ENCODE peak calls at places on chromosome 6, in five cellular contexts. One of them, this sample, is unnamed.

GRCh38 chr6:151317206-151317994 is 74.0 kb downstream of the ZBTB2 start:
- DNase-seq in adipocyte: peak
- DNase-seq in cardiac muscle cell: peak
- DNase-seq in NCI-H2081: no peak
- DNase-seq in stimulated activated CD8-positive, alpha-beta memory T cell treated with anti-CD3 and anti-CD28 coated beads, Interleukin-2, amount 100 ng/mL, for 1 hour: no peak
- DNase-seq in this sample: no peak

GRCh38 chr6:131125431-131125830 is 9.8 kb upstream of the AKAP7 start:
- DNase-seq in adipocyte: no peak
- DNase-seq in cardiac muscle cell: no peak
- DNase-seq in NCI-H2081: no peak
- DNase-seq in stimulated activated CD8-positive, alpha-beta memory T cell treated with anti-CD3 and anti-CD28 coated beads, Interleukin-2, amount 100 ng/mL, for 1 hour: no peak
- DNase-seq in this sample: no peak

GRCh38 chr6:41442800-41443501 is 103.2 kb upstream of the FOXP4 start:
- DNase-seq in adipocyte: peak
- DNase-seq in cardiac muscle cell: peak
- DNase-seq in NCI-H2081: no peak
- DNase-seq in stimulated activated CD8-positive, alpha-beta memory T cell treated with anti-CD3 and anti-CD28 coated beads, Interleukin-2, amount 100 ng/mL, for 1 hour: no peak
- DNase-seq in this sample: peak

GRCh38 chr6:160986831-160987230 is 4.7 kb upstream of the MAP3K4 start:
- DNase-seq in adipocyte: no peak
- DNase-seq in cardiac muscle cell: no peak
- DNase-seq in NCI-H2081: no peak
- DNase-seq in stimulated activated CD8-positive, alpha-beta memory T cell treated with anti-CD3 and anti-CD28 coated beads, Interleukin-2, amount 100 ng/mL, for 1 hour: no peak
- DNase-seq in this sample: no peak

GRCh38 chr6:157173756-157174155 is 149.6 kb downstream of the TMEM242 start:
- DNase-seq in adipocyte: peak
- DNase-seq in cardiac muscle cell: no peak
- DNase-seq in NCI-H2081: no peak
- DNase-seq in stimulated activated CD8-positive, alpha-beta memory T cell treated with anti-CD3 and anti-CD28 coated beads, Interleukin-2, amount 100 ng/mL, for 1 hour: no peak
- DNase-seq in this sample: no peak

GRCh38 chr6:63635563-63636515 is at the start of gene PHF3:
- DNase-seq in adipocyte: peak
- DNase-seq in cardiac muscle cell: peak
- DNase-seq in NCI-H2081: peak
- DNase-seq in stimulated activated CD8-positive, alpha-beta memory T cell treated with anti-CD3 and anti-CD28 coated beads, Interleukin-2, amount 100 ng/mL, for 1 hour: peak
- DNase-seq in this sample: peak

GRCh38 chr6:20875369-20875963 is 341.2 kb downstream of the CDKAL1 start:
- DNase-seq in adipocyte: peak
- DNase-seq in cardiac muscle cell: peak
- DNase-seq in NCI-H2081: peak
- DNase-seq in stimulated activated CD8-positive, alpha-beta memory T cell treated with anti-CD3 and anti-CD28 coated beads, Interleukin-2, amount 100 ng/mL, for 1 hour: no peak
- DNase-seq in this sample: peak

GRCh38 chr6:166635146-166635545 is 8.1 kb upstream of the RPS6KA2 start:
- DNase-seq in adipocyte: no peak
- DNase-seq in cardiac muscle cell: no peak
- DNase-seq in NCI-H2081: no peak
- DNase-seq in stimulated activated CD8-positive, alpha-beta memory T cell treated with anti-CD3 and anti-CD28 coated beads, Interleukin-2, amount 100 ng/mL, for 1 hour: no peak
- DNase-seq in this sample: no peak

GRCh38 chr6:89411269-89412070 is 603 bp downstream of the RRAGD start:
- DNase-seq in adipocyte: peak
- DNase-seq in cardiac muscle cell: peak
- DNase-seq in NCI-H2081: peak
- DNase-seq in stimulated activated CD8-positive, alpha-beta memory T cell treated with anti-CD3 and anti-CD28 coated beads, Interleukin-2, amount 100 ng/mL, for 1 hour: no peak
- DNase-seq in this sample: no peak

GRCh38 chr6:80338201-80338836 is 231.8 kb downstream of the BCKDHB start:
- DNase-seq in adipocyte: peak
- DNase-seq in cardiac muscle cell: peak
- DNase-seq in NCI-H2081: peak
- DNase-seq in stimulated activated CD8-positive, alpha-beta memory T cell treated with anti-CD3 and anti-CD28 coated beads, Interleukin-2, amount 100 ng/mL, for 1 hour: peak
- DNase-seq in this sample: no peak

GRCh38 chr6:24933266-24933665 is 2.5 kb downstream of the RIPOR2 start:
- DNase-seq in adipocyte: no peak
- DNase-seq in cardiac muscle cell: no peak
- DNase-seq in NCI-H2081: no peak
- DNase-seq in stimulated activated CD8-positive, alpha-beta memory T cell treated with anti-CD3 and anti-CD28 coated beads, Interleukin-2, amount 100 ng/mL, for 1 hour: no peak
- DNase-seq in this sample: no peak

GRCh38 chr6:119952696-119953095 is 603.1 kb upstream of the MAN1A1 start:
- DNase-seq in adipocyte: no peak
- DNase-seq in cardiac muscle cell: no peak
- DNase-seq in NCI-H2081: no peak
- DNase-seq in stimulated activated CD8-positive, alpha-beta memory T cell treated with anti-CD3 and anti-CD28 coated beads, Interleukin-2, amount 100 ng/mL, for 1 hour: no peak
- DNase-seq in this sample: no peak

GRCh38 chr6:163132050-163132750 is 282.3 kb upstream of the QKI start:
- DNase-seq in adipocyte: no peak
- DNase-seq in cardiac muscle cell: peak
- DNase-seq in NCI-H2081: no peak
- DNase-seq in stimulated activated CD8-positive, alpha-beta memory T cell treated with anti-CD3 and anti-CD28 coated beads, Interleukin-2, amount 100 ng/mL, for 1 hour: no peak
- DNase-seq in this sample: no peak

GRCh38 chr6:107439418-107439817 is 19.9 kb downstream of the PDSS2 start:
- DNase-seq in adipocyte: no peak
- DNase-seq in cardiac muscle cell: no peak
- DNase-seq in NCI-H2081: no peak
- DNase-seq in stimulated activated CD8-positive, alpha-beta memory T cell treated with anti-CD3 and anti-CD28 coated beads, Interleukin-2, amount 100 ng/mL, for 1 hour: no peak
- DNase-seq in this sample: no peak

GRCh38 chr6:118768441-118768840 is 117.0 kb upstream of the CEP85L start:
- DNase-seq in adipocyte: no peak
- DNase-seq in cardiac muscle cell: no peak
- DNase-seq in NCI-H2081: no peak
- DNase-seq in stimulated activated CD8-positive, alpha-beta memory T cell treated with anti-CD3 and anti-CD28 coated beads, Interleukin-2, amount 100 ng/mL, for 1 hour: no peak
- DNase-seq in this sample: no peak

GRCh38 chr6:157669747-157670216 is 153.3 kb upstream of the SNX9 start:
- DNase-seq in adipocyte: peak
- DNase-seq in cardiac muscle cell: peak
- DNase-seq in NCI-H2081: peak
- DNase-seq in stimulated activated CD8-positive, alpha-beta memory T cell treated with anti-CD3 and anti-CD28 coated beads, Interleukin-2, amount 100 ng/mL, for 1 hour: no peak
- DNase-seq in this sample: peak

GRCh38 chr6:136463796-136464542 is 86.3 kb downstream of the MAP7 start:
- DNase-seq in adipocyte: no peak
- DNase-seq in cardiac muscle cell: no peak
- DNase-seq in NCI-H2081: no peak
- DNase-seq in stimulated activated CD8-positive, alpha-beta memory T cell treated with anti-CD3 and anti-CD28 coated beads, Interleukin-2, amount 100 ng/mL, for 1 hour: no peak
- DNase-seq in this sample: no peak

GRCh38 chr6:33029297-33030184 is 20.1 kb upstream of the HLA-DOA start:
- DNase-seq in adipocyte: peak
- DNase-seq in cardiac muscle cell: peak
- DNase-seq in NCI-H2081: no peak
- DNase-seq in stimulated activated CD8-positive, alpha-beta memory T cell treated with anti-CD3 and anti-CD28 coated beads, Interleukin-2, amount 100 ng/mL, for 1 hour: no peak
- DNase-seq in this sample: no peak

GRCh38 chr6:138493413-138493812 is 5.9 kb downstream of the NHSL1 start:
- DNase-seq in adipocyte: peak
- DNase-seq in cardiac muscle cell: peak
- DNase-seq in NCI-H2081: no peak
- DNase-seq in stimulated activated CD8-positive, alpha-beta memory T cell treated with anti-CD3 and anti-CD28 coated beads, Interleukin-2, amount 100 ng/mL, for 1 hour: no peak
- DNase-seq in this sample: no peak

GRCh38 chr6:163313981-163314380 is 100.5 kb upstream of the QKI start:
- DNase-seq in adipocyte: no peak
- DNase-seq in cardiac muscle cell: no peak
- DNase-seq in NCI-H2081: no peak
- DNase-seq in stimulated activated CD8-positive, alpha-beta memory T cell treated with anti-CD3 and anti-CD28 coated beads, Interleukin-2, amount 100 ng/mL, for 1 hour: no peak
- DNase-seq in this sample: no peak

GRCh38 chr6:15502451-15503345 is 160.1 kb downstream of the DTNBP1 start:
- DNase-seq in adipocyte: no peak
- DNase-seq in cardiac muscle cell: no peak
- DNase-seq in NCI-H2081: no peak
- DNase-seq in stimulated activated CD8-positive, alpha-beta memory T cell treated with anti-CD3 and anti-CD28 coated beads, Interleukin-2, amount 100 ng/mL, for 1 hour: no peak
- DNase-seq in this sample: no peak

GRCh38 chr6:109048176-109048575 is 46.5 kb downstream of the SESN1 start:
- DNase-seq in adipocyte: no peak
- DNase-seq in cardiac muscle cell: no peak
- DNase-seq in NCI-H2081: no peak
- DNase-seq in stimulated activated CD8-positive, alpha-beta memory T cell treated with anti-CD3 and anti-CD28 coated beads, Interleukin-2, amount 100 ng/mL, for 1 hour: no peak
- DNase-seq in this sample: no peak

GRCh38 chr6:157380458-157380778 is 572 bp upstream of the ZDHHC14 start:
- DNase-seq in adipocyte: no peak
- DNase-seq in cardiac muscle cell: no peak
- DNase-seq in NCI-H2081: no peak
- DNase-seq in stimulated activated CD8-positive, alpha-beta memory T cell treated with anti-CD3 and anti-CD28 coated beads, Interleukin-2, amount 100 ng/mL, for 1 hour: no peak
- DNase-seq in this sample: no peak

GRCh38 chr6:44309092-44309491 is 4.1 kb downstream of the AARS2 start:
- DNase-seq in adipocyte: no peak
- DNase-seq in cardiac muscle cell: no peak
- DNase-seq in NCI-H2081: no peak
- DNase-seq in stimulated activated CD8-positive, alpha-beta memory T cell treated with anti-CD3 and anti-CD28 coated beads, Interleukin-2, amount 100 ng/mL, for 1 hour: no peak
- DNase-seq in this sample: no peak

GRCh38 chr6:36834576-36835293 is 4.5 kb downstream of the CPNE5 start:
- DNase-seq in adipocyte: no peak
- DNase-seq in cardiac muscle cell: peak
- DNase-seq in NCI-H2081: no peak
- DNase-seq in stimulated activated CD8-positive, alpha-beta memory T cell treated with anti-CD3 and anti-CD28 coated beads, Interleukin-2, amount 100 ng/mL, for 1 hour: no peak
- DNase-seq in this sample: no peak

GRCh38 chr6:155301867-155302266 is 12.4 kb downstream of the TFB1M start:
- DNase-seq in adipocyte: peak
- DNase-seq in cardiac muscle cell: no peak
- DNase-seq in NCI-H2081: no peak
- DNase-seq in stimulated activated CD8-positive, alpha-beta memory T cell treated with anti-CD3 and anti-CD28 coated beads, Interleukin-2, amount 100 ng/mL, for 1 hour: no peak
- DNase-seq in this sample: no peak

GRCh38 chr6:42338573-42339218 is 113.0 kb downstream of the TRERF1 start:
- DNase-seq in adipocyte: peak
- DNase-seq in cardiac muscle cell: no peak
- DNase-seq in NCI-H2081: no peak
- DNase-seq in stimulated activated CD8-positive, alpha-beta memory T cell treated with anti-CD3 and anti-CD28 coated beads, Interleukin-2, amount 100 ng/mL, for 1 hour: no peak
- DNase-seq in this sample: no peak

GRCh38 chr6:33112148-33112547 is 36.4 kb downstream of the HLA-DPB1 start:
- DNase-seq in adipocyte: peak
- DNase-seq in cardiac muscle cell: peak
- DNase-seq in NCI-H2081: no peak
- DNase-seq in stimulated activated CD8-positive, alpha-beta memory T cell treated with anti-CD3 and anti-CD28 coated beads, Interleukin-2, amount 100 ng/mL, for 1 hour: no peak
- DNase-seq in this sample: peak

GRCh38 chr6:136429681-136430080 is 120.5 kb downstream of the MAP7 start:
- DNase-seq in adipocyte: no peak
- DNase-seq in cardiac muscle cell: no peak
- DNase-seq in NCI-H2081: no peak
- DNase-seq in stimulated activated CD8-positive, alpha-beta memory T cell treated with anti-CD3 and anti-CD28 coated beads, Interleukin-2, amount 100 ng/mL, for 1 hour: no peak
- DNase-seq in this sample: no peak

GRCh38 chr6:152299336-152299735 is 337.8 kb downstream of the SYNE1 start:
- DNase-seq in adipocyte: no peak
- DNase-seq in cardiac muscle cell: no peak
- DNase-seq in NCI-H2081: no peak
- DNase-seq in stimulated activated CD8-positive, alpha-beta memory T cell treated with anti-CD3 and anti-CD28 coated beads, Interleukin-2, amount 100 ng/mL, for 1 hour: no peak
- DNase-seq in this sample: no peak

This sample was measured in DMS153.